ENCODE peak calls at places on chromosome 4, in four cellular contexts. U is kidney; S is activated CD4-positive, alpha-beta T cell treated with anti-CD3 and anti-CD28 coated beads, Interleukin-2, amount 10 ng/mL, durations not matched to agents 7 days and 5 days; O is fibroblast of lung. Q is an unnamed sample.

GRCh38 chr4:98838977-98839618 is 89.8 kb downstream of the EIF4E start:
- DNase-seq in U (no peak), S (no peak), O (peak), Q (no peak)

GRCh38 chr4:155433636-155434360 is 57.0 kb upstream of the MAP9 start:
- DNase-seq in U (no peak), S (no peak), O (peak), Q (no peak)

GRCh38 chr4:137509855-137510282 is 22.4 kb downstream of the PCDH18 start:
- DNase-seq in U (no peak), S (no peak), O (peak), Q (no peak)

GRCh38 chr4:39686997-39687396 is 10.9 kb upstream of the UBE2K start:
- DNase-seq in U (no peak), S (no peak), O (no peak), Q (no peak)

GRCh38 chr4:107379054-107379869 is 340.8 kb downstream of the PAPSS1 start:
- DNase-seq in U (no peak), S (no peak), O (peak), Q (peak)

GRCh38 chr4:91256043-91256442 is 1047.7 kb upstream of the GRID2 start:
- DNase-seq in U (no peak), S (no peak), O (no peak), Q (no peak)

GRCh38 chr4:8410641-8411271 is 29.8 kb downstream of the ACOX3 start:
- DNase-seq in U (no peak), S (no peak), O (peak), Q (peak)

GRCh38 chr4:74583066-74583700 is 138.2 kb downstream of the AREG start:
- DNase-seq in U (no peak), S (no peak), O (peak), Q (no peak)

GRCh38 chr4:84750260-84750955 is 167.5 kb downstream of the CDS1 start:
- DNase-seq in U (no peak), S (no peak), O (peak), Q (peak)

GRCh38 chr4:166422475-166422874 is 549.4 kb downstream of the TLL1 start:
- DNase-seq in U (no peak), S (no peak), O (peak), Q (peak)

GRCh38 chr4:114758066-114758465 is 159.5 kb downstream of the UGT8 start:
- DNase-seq in U (no peak), S (no peak), O (no peak), Q (no peak)

GRCh38 chr4:92047209-92047877 is 256.4 kb upstream of the GRID2 start:
- DNase-seq in U (no peak), S (no peak), O (peak), Q (peak)

GRCh38 chr4:53527342-53527741 is 63.9 kb downstream of the LNX1 start:
- DNase-seq in U (no peak), S (no peak), O (no peak), Q (no peak)

GRCh38 chr4:146229406-146229805 is 15.1 kb downstream of the REELD1 start:
- DNase-seq in U (no peak), S (no peak), O (no peak), Q (no peak)

GRCh38 chr4:156962551-156962974 is 9.0 kb downstream of the PDGFC start:
- DNase-seq in U (no peak), S (no peak), O (peak), Q (peak)

GRCh38 chr4:128823025-128823661 is 13.6 kb downstream of the JADE1 start:
- DNase-seq in U (no peak), S (no peak), O (peak), Q (peak)

GRCh38 chr4:77676842-77677241 is 71.2 kb downstream of the CXCL13 start:
- DNase-seq in U (no peak), S (no peak), O (no peak), Q (no peak)

GRCh38 chr4:3268395-3269104 is 19.6 kb downstream of the MSANTD1 start:
- DNase-seq in U (peak), S (no peak), O (no peak), Q (no peak)

GRCh38 chr4:86993909-86994672 is 59.3 kb downstream of the AFF1 start:
- DNase-seq in U (no peak), S (no peak), O (no peak), Q (no peak)

GRCh38 chr4:86482851-86483490 is 111.1 kb upstream of the PTPN13 start:
- DNase-seq in U (no peak), S (no peak), O (peak), Q (no peak)

GRCh38 chr4:82560853-82561744 is 689 bp downstream of the TMEM150C start:
- DNase-seq in U (peak), S (no peak), O (no peak), Q (no peak)

GRCh38 chr4:23368081-23368697 is 521.7 kb downstream of the PPARGC1A start:
- DNase-seq in U (no peak), S (no peak), O (no peak), Q (no peak)

GRCh38 chr4:26020896-26021295 is 106.9 kb downstream of the SMIM20 start:
- DNase-seq in U (no peak), S (no peak), O (peak), Q (no peak)

GRCh38 chr4:99180367-99181169 is 36.5 kb upstream of the ADH4 start:
- DNase-seq in U (no peak), S (no peak), O (peak), Q (peak)

GRCh38 chr4:73668806-73669205 is 48.6 kb upstream of the RASSF6 start:
- DNase-seq in U (no peak), S (no peak), O (peak), Q (no peak)